ENCODE peak calls at places on chromosomes 11 and 22, in eight cellular contexts. L is IMR-90, V is thoracic aorta, O is fibroblast of lung, N is GM10248, Y is body of pancreas, Z is psoas muscle, P is CD14-positive monocyte. U is an unnamed sample.
A peak's percentile ranks its signal among the peaks of the same experiment; 100 is the strongest.

GRCh38 chr11:115135936-115136335 is 368.3 kb downstream of the CADM1 start:
- DNase-seq in L (no peak), V (no peak), O (no peak), N (no peak), Y (no peak), Z (no peak), P (no peak), U (no peak)

GRCh38 chr22:48663297-48663696 is 1164.4 kb downstream of the BRD1 start:
- DNase-seq in L (no peak), V (no peak), O (no peak), N (no peak), Y (no peak), Z (no peak), P (no peak), U (no peak)

GRCh38 chr22:49847751-49848689 is 5.6 kb upstream of the ZBED4 start:
- DNase-seq in L (no peak), V (no peak), O (no peak), N (no peak), Y (no peak), Z (no peak), P (no peak), U (no peak)

GRCh38 chr11:100068116-100068515 is 619.0 kb upstream of the ARHGAP42 start:
- DNase-seq in L (no peak), V (no peak), O (no peak), N (no peak), Y (no peak), Z (no peak), P (no peak), U (no peak)

GRCh38 chr11:126433244-126433846 is 77.9 kb downstream of the ST3GAL4 start:
- DNase-seq in L (no peak), V (no peak), O (no peak), N (no peak), Y (no peak), Z (no peak), P (no peak), U (no peak)

GRCh38 chr11:18844753-18845367 is 53.3 kb upstream of the PTPN5 start:
- DNase-seq in L (peak; percentile 33), V (no peak), O (peak; percentile 30), N (peak; percentile 28), Y (no peak), Z (no peak), P (no peak), U (no peak)

GRCh38 chr11:75966546-75967287 is 151.7 kb downstream of the UVRAG start:
- DNase-seq in L (peak; percentile 84), V (no peak), O (peak; percentile 92), N (peak; percentile 20), Y (no peak), Z (no peak), P (no peak), U (no peak)

GRCh38 chr11:82239498-82239897 is 494.2 kb downstream of the FAM181B start:
- DNase-seq in L (no peak), V (no peak), O (no peak), N (no peak), Y (no peak), Z (no peak), P (no peak), U (no peak)

GRCh38 chr11:2583605-2583958 is 116.2 kb downstream of the KCNQ1OT1 start:
- DNase-seq in L (no peak), V (no peak), O (no peak), N (no peak), Y (no peak), Z (no peak), P (peak; percentile 22), U (peak; percentile 13)

GRCh38 chr11:64340671-64341335 is 799 bp downstream of the CCDC88B start:
- DNase-seq in L (no peak), V (no peak), O (no peak), N (peak; percentile 83), Y (peak; percentile 19), Z (no peak), P (no peak), U (peak; percentile 85)

GRCh38 chr11:45982656-45983470 is 60.4 kb downstream of the LARGE2 start:
- DNase-seq in L (peak; percentile 88), V (peak; percentile 42), O (peak; percentile 75), N (no peak), Y (no peak), Z (peak; percentile 24), P (no peak), U (no peak)

GRCh38 chr11:75174348-75174747 is 23.4 kb downstream of the SLCO2B1 start:
- DNase-seq in L (no peak), V (no peak), O (no peak), N (no peak), Y (no peak), Z (no peak), P (peak; percentile 54), U (no peak)

GRCh38 chr11:9817191-9817590 is 153.3 kb downstream of the SWAP70 start:
- DNase-seq in L (no peak), V (no peak), O (peak; percentile 40), N (no peak), Y (no peak), Z (no peak), P (no peak), U (no peak)

GRCh38 chr11:67082071-67082791 is 25.6 kb downstream of the RHOD start:
- DNase-seq in L (no peak), V (no peak), O (peak; percentile 25), N (no peak), Y (no peak), Z (no peak), P (no peak), U (no peak)

GRCh38 chr22:38038426-38038825 is 18.8 kb upstream of the PICK1 start:
- DNase-seq in L (no peak), V (no peak), O (no peak), N (no peak), Y (no peak), Z (no peak), P (no peak), U (no peak)

GRCh38 chr22:49550766-49551362 is 276.8 kb downstream of the BRD1 start:
- DNase-seq in L (no peak), V (no peak), O (no peak), N (no peak), Y (no peak), Z (no peak), P (no peak), U (no peak)

GRCh38 chr22:46754110-46754799 is 8.2 kb upstream of the TBC1D22A start:
- DNase-seq in L (peak; percentile 99), V (peak; percentile 97), O (peak; percentile 93), N (peak; percentile 61), Y (peak; percentile 91), Z (peak; percentile 98), P (peak; percentile 99), U (no peak)

GRCh38 chr22:27876684-27877083 is 42.4 kb downstream of the PITPNB start:
- DNase-seq in L (peak; percentile 27), V (no peak), O (no peak), N (no peak), Y (no peak), Z (no peak), P (no peak), U (no peak)
- TF ChIP-seq CTCF in L (no peak), V (no peak), O (no peak), N (no peak), Y (no peak), Z (no peak), P (no peak), U (no peak)

DNA sequence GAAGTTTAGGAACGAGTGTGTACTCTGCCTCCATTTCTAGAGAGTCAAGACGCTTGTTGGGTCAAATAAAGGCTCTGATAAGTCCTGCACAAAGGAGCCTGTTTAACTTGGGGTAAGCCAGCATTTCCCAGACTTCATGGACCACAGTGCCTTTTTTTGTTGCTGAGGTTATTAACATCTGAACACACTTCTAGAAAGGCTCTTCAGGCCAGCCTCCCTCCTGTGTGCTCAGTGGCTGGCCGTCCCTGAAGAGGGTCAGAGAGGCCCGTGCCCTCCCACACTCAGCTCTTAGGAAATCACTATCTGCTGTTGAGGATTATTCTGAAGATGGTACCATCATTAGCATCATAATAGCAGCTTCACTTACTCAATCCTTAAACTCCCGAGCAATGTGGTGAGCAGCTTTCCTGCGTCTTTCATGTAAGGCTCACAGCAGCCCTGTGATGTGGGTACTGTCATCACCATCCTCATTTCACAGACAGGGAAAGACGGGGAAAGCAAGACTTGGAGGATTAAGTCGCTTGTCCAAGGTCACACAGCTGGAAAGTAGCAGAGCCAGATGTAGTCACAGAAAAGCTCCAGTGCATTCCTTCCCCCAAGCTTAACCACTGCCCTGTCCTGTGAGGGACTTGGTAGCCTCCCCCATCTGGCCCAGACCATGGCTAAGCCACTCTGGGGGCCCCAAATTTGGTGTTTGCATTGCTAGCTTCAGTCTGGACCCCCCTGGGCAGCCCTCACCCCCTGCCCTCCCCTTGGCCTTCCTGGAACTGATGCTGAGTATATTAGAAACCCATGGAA is 71.3 kb downstream of the TSPAN18 start:
- DNase-seq in L (peak; percentile 15), V (no peak), O (peak; percentile 8), N (no peak), Y (no peak), Z (no peak), P (no peak), U (no peak)
- TF ChIP-seq CTCF in L (no peak), V (no peak), O (no peak), N (no peak), Y (no peak), Z (no peak), P (no peak), U (no peak)

GRCh38 chr11:22875869-22876473 is 15.7 kb upstream of the CCDC179 start:
- DNase-seq in L (peak; percentile 89), V (peak; percentile 17), O (peak; percentile 88), N (peak; percentile 60), Y (peak; percentile 81), Z (peak; percentile 11), P (no peak), U (no peak)
- TF ChIP-seq CTCF in L (peak; percentile 99), V (peak; percentile 60), O (peak; percentile 58), N (peak; percentile 71), Y (peak; percentile 91), Z (peak; percentile 71), P (peak; percentile 85), U (peak; percentile 77)

GRCh38 chr11:70367071-70367470 is 31.3 kb upstream of the CTTN start:
- DNase-seq in L (peak; percentile 88), V (no peak), O (peak; percentile 50), N (no peak), Y (no peak), Z (no peak), P (no peak), U (no peak)
- TF ChIP-seq CTCF in L (peak; percentile 23), V (no peak), O (no peak), N (no peak), Y (no peak), Z (no peak), P (no peak), U (no peak)

DNA sequence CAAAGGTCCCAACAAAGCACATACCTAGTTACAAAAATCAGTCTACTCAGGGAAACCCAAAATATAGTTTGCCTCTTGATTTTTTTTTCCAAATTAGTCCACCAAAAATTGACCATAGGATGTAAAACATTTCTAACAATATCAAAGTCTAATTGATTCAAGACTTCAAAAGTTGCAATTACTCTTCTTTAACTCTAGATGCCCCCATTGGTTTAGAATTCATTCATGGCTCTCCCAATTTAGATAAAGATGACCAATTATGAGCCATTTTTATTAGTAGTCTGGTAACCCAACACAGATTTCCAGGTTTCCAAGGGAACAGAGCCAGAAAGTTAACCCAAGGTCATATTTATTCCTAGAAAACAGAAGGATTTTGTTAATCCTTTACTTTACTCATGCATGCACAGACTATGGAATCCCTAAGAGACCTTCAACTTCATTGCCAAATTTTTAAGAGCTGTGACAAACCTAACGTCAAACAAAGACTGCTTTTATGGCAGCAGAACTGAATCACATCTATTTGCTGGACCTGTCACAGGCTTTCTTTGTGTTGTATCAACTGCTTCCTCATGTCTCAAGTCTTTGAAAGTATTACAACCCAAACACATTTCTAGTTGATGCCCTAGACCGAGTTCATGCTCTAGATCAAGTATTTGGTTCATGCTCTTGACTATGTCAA is 55.3 kb downstream of the C22orf42 start:
- DNase-seq in L (peak; percentile 3), V (no peak), O (peak; percentile 22), N (no peak), Y (no peak), Z (no peak), P (no peak), U (no peak)
- TF ChIP-seq CTCF in L (peak; percentile 37), V (no peak), O (no peak), N (peak; percentile 15), Y (peak; percentile 18), Z (peak; percentile 30), P (peak; percentile 70), U (no peak)